ENCODE peak calls at places on chromosomes 1 and 21, in five cellular contexts. One of them, this sample, is unnamed.

GRCh38 chr1:93244298-93245069 is 64.0 kb downstream of the CCDC18 start:
- DNase-seq in epithelial cell of esophagus: no peak
- DNase-seq in stimulated activated CD8-positive, alpha-beta memory T cell treated with anti-CD3 and anti-CD28 coated beads, Interleukin-4, amount 100 ng/mL, for 4 hours: no peak
- DNase-seq in cardiac muscle cell: peak
- DNase-seq in neural crest cell: no peak
- DNase-seq in this sample: no peak

GRCh38 chr1:209652873-209653401 is 712 bp upstream of the LAMB3 start:
- DNase-seq in cardiac muscle cell: peak
- DNase-seq in neural crest cell: no peak
- DNase-seq in epithelial cell of esophagus: peak
- DNase-seq in stimulated activated CD8-positive, alpha-beta memory T cell treated with anti-CD3 and anti-CD28 coated beads, Interleukin-4, amount 100 ng/mL, for 4 hours: no peak
- DNase-seq in this sample: peak

GRCh38 chr1:213914351-213914750 is 73.4 kb upstream of the PROX1 start:
- DNase-seq in neural crest cell: no peak
- DNase-seq in stimulated activated CD8-positive, alpha-beta memory T cell treated with anti-CD3 and anti-CD28 coated beads, Interleukin-4, amount 100 ng/mL, for 4 hours: no peak
- DNase-seq in cardiac muscle cell: no peak
- DNase-seq in epithelial cell of esophagus: no peak
- DNase-seq in this sample: no peak

GRCh38 chr1:206929509-206929908 is 7.8 kb upstream of the FCMR start:
- DNase-seq in stimulated activated CD8-positive, alpha-beta memory T cell treated with anti-CD3 and anti-CD28 coated beads, Interleukin-4, amount 100 ng/mL, for 4 hours: no peak
- DNase-seq in epithelial cell of esophagus: no peak
- DNase-seq in neural crest cell: no peak
- DNase-seq in cardiac muscle cell: no peak
- DNase-seq in this sample: no peak

GRCh38 chr1:160108888-160109662 is 6.5 kb upstream of the ATP1A2 start:
- DNase-seq in epithelial cell of esophagus: peak
- DNase-seq in neural crest cell: peak
- DNase-seq in stimulated activated CD8-positive, alpha-beta memory T cell treated with anti-CD3 and anti-CD28 coated beads, Interleukin-4, amount 100 ng/mL, for 4 hours: no peak
- DNase-seq in cardiac muscle cell: peak
- DNase-seq in this sample: no peak

GRCh38 chr1:38536089-38536488 is 323.5 kb downstream of the RRAGC start:
- DNase-seq in cardiac muscle cell: no peak
- DNase-seq in stimulated activated CD8-positive, alpha-beta memory T cell treated with anti-CD3 and anti-CD28 coated beads, Interleukin-4, amount 100 ng/mL, for 4 hours: no peak
- DNase-seq in neural crest cell: no peak
- DNase-seq in epithelial cell of esophagus: no peak
- DNase-seq in this sample: no peak

GRCh38 chr1:12435639-12436344 is 182.2 kb downstream of the DHRS3 start:
- DNase-seq in cardiac muscle cell: peak
- DNase-seq in stimulated activated CD8-positive, alpha-beta memory T cell treated with anti-CD3 and anti-CD28 coated beads, Interleukin-4, amount 100 ng/mL, for 4 hours: no peak
- DNase-seq in neural crest cell: no peak
- DNase-seq in epithelial cell of esophagus: no peak
- DNase-seq in this sample: peak

GRCh38 chr1:40866408-40866788 is 4.2 kb upstream of the CITED4 start:
- DNase-seq in cardiac muscle cell: no peak
- DNase-seq in stimulated activated CD8-positive, alpha-beta memory T cell treated with anti-CD3 and anti-CD28 coated beads, Interleukin-4, amount 100 ng/mL, for 4 hours: no peak
- DNase-seq in neural crest cell: no peak
- DNase-seq in epithelial cell of esophagus: no peak
- DNase-seq in this sample: no peak

GRCh38 chr1:7680791-7681165 is 90.3 kb upstream of the VAMP3 start:
- DNase-seq in neural crest cell: no peak
- DNase-seq in epithelial cell of esophagus: no peak
- DNase-seq in stimulated activated CD8-positive, alpha-beta memory T cell treated with anti-CD3 and anti-CD28 coated beads, Interleukin-4, amount 100 ng/mL, for 4 hours: no peak
- DNase-seq in cardiac muscle cell: no peak
- DNase-seq in this sample: no peak

GRCh38 chr1:156504821-156505678 is 4.5 kb upstream of the MEF2D start:
- DNase-seq in neural crest cell: peak
- DNase-seq in cardiac muscle cell: peak
- DNase-seq in epithelial cell of esophagus: peak
- DNase-seq in stimulated activated CD8-positive, alpha-beta memory T cell treated with anti-CD3 and anti-CD28 coated beads, Interleukin-4, amount 100 ng/mL, for 4 hours: peak
- DNase-seq in this sample: peak

GRCh38 chr1:157725214-157725577 is 24.6 kb upstream of the FCRL3 start:
- DNase-seq in neural crest cell: no peak
- DNase-seq in cardiac muscle cell: no peak
- DNase-seq in epithelial cell of esophagus: no peak
- DNase-seq in stimulated activated CD8-positive, alpha-beta memory T cell treated with anti-CD3 and anti-CD28 coated beads, Interleukin-4, amount 100 ng/mL, for 4 hours: no peak
- DNase-seq in this sample: no peak

GRCh38 chr1:198741744-198742143 is 102.9 kb downstream of the PTPRC start:
- DNase-seq in epithelial cell of esophagus: no peak
- DNase-seq in neural crest cell: no peak
- DNase-seq in stimulated activated CD8-positive, alpha-beta memory T cell treated with anti-CD3 and anti-CD28 coated beads, Interleukin-4, amount 100 ng/mL, for 4 hours: no peak
- DNase-seq in cardiac muscle cell: peak
- DNase-seq in this sample: peak

GRCh38 chr1:58815069-58815679 is 31.3 kb upstream of the JUN start:
- DNase-seq in cardiac muscle cell: peak
- DNase-seq in stimulated activated CD8-positive, alpha-beta memory T cell treated with anti-CD3 and anti-CD28 coated beads, Interleukin-4, amount 100 ng/mL, for 4 hours: no peak
- DNase-seq in epithelial cell of esophagus: peak
- DNase-seq in neural crest cell: peak
- DNase-seq in this sample: peak

GRCh38 chr1:242651817-242652216 is 127.3 kb upstream of the PLD5 start:
- DNase-seq in stimulated activated CD8-positive, alpha-beta memory T cell treated with anti-CD3 and anti-CD28 coated beads, Interleukin-4, amount 100 ng/mL, for 4 hours: no peak
- DNase-seq in cardiac muscle cell: no peak
- DNase-seq in neural crest cell: no peak
- DNase-seq in epithelial cell of esophagus: no peak
- DNase-seq in this sample: peak

GRCh38 chr21:35488941-35489340 is 439.8 kb upstream of the RUNX1 start:
- DNase-seq in stimulated activated CD8-positive, alpha-beta memory T cell treated with anti-CD3 and anti-CD28 coated beads, Interleukin-4, amount 100 ng/mL, for 4 hours: no peak
- DNase-seq in cardiac muscle cell: no peak
- DNase-seq in epithelial cell of esophagus: peak
- DNase-seq in neural crest cell: no peak
- DNase-seq in this sample: no peak

GRCh38 chr1:59707216-59707615 is 107.5 kb upstream of the HOOK1 start:
- DNase-seq in stimulated activated CD8-positive, alpha-beta memory T cell treated with anti-CD3 and anti-CD28 coated beads, Interleukin-4, amount 100 ng/mL, for 4 hours: no peak
- DNase-seq in neural crest cell: no peak
- DNase-seq in epithelial cell of esophagus: peak
- DNase-seq in cardiac muscle cell: peak
- DNase-seq in this sample: peak

GRCh38 chr1:17648457-17649145 is 106.5 kb upstream of the ACTL8 start:
- DNase-seq in neural crest cell: no peak
- DNase-seq in stimulated activated CD8-positive, alpha-beta memory T cell treated with anti-CD3 and anti-CD28 coated beads, Interleukin-4, amount 100 ng/mL, for 4 hours: no peak
- DNase-seq in cardiac muscle cell: no peak
- DNase-seq in epithelial cell of esophagus: no peak
- DNase-seq in this sample: no peak

GRCh38 chr21:35366348-35367085 is 317.4 kb upstream of the RUNX1 start:
- DNase-seq in epithelial cell of esophagus: no peak
- DNase-seq in cardiac muscle cell: peak
- DNase-seq in stimulated activated CD8-positive, alpha-beta memory T cell treated with anti-CD3 and anti-CD28 coated beads, Interleukin-4, amount 100 ng/mL, for 4 hours: no peak
- DNase-seq in neural crest cell: no peak
- DNase-seq in this sample: no peak